ENCODE peak calls at places on chromosomes 11 and 22, in eight cellular contexts. T, K, S, P, C, E, F and W are unnamed samples.

GRCh38 chr11:2300290-2300935 is 1.3 kb downstream of the C11orf21 start:
- DNase-seq in T (peak; percentile 68), K (peak; percentile 36), S (no peak), P (no peak), C (no peak), E (peak; percentile 62), F (peak; percentile 48), W (no peak)

GRCh38 chr11:122146475-122146874 is 30.5 kb upstream of the BLID start:
- DNase-seq in T (no peak), K (no peak), S (peak; percentile 61), P (no peak), C (no peak), E (no peak), F (no peak), W (peak; percentile 47)

GRCh38 chr11:61141601-61142028 is 19.6 kb downstream of the VPS37C start:
- DNase-seq in T (no peak), K (peak; percentile 39), S (no peak), P (no peak), C (no peak), E (no peak), F (peak; percentile 64), W (no peak)

GRCh38 chr11:12803086-12803826 is 129.0 kb downstream of the TEAD1 start:
- DNase-seq in T (no peak), K (no peak), S (peak; percentile 81), P (no peak), C (no peak), E (no peak), F (no peak), W (no peak)

GRCh38 chr11:71164186-71164585 is 88.2 kb downstream of the SHANK2 start:
- DNase-seq in T (no peak), K (no peak), S (no peak), P (no peak), C (no peak), E (no peak), F (no peak), W (no peak)

GRCh38 chr11:132941024-132941646 is 591.2 kb downstream of the OPCML start:
- DNase-seq in T (no peak), K (no peak), S (peak; percentile 43), P (peak; percentile 15), C (no peak), E (peak; percentile 1), F (no peak), W (peak; percentile 39)

GRCh38 chr11:127491589-127491988 is 491.0 kb upstream of the KIRREL3 start:
- DNase-seq in T (no peak), K (no peak), S (no peak), P (no peak), C (no peak), E (no peak), F (no peak), W (no peak)

GRCh38 chr11:27619039-27619438 is 81.2 kb downstream of the BDNF start:
- DNase-seq in T (no peak), K (no peak), S (peak; percentile 33), P (no peak), C (no peak), E (no peak), F (no peak), W (no peak)

GRCh38 chr11:126398296-126398695 is 42.8 kb downstream of the ST3GAL4 start:
- DNase-seq in T (no peak), K (no peak), S (no peak), P (no peak), C (no peak), E (no peak), F (no peak), W (no peak)
- H3K27me3 ChIP-seq in T (no peaks in the 10 kb centered on the region), K (no peaks in the 10 kb centered on the region), S (no peaks in the 10 kb centered on the region), P (no peaks in the 10 kb centered on the region), C (no peaks in the 10 kb centered on the region), E (no peaks in the 10 kb centered on the region), F (no peaks in the 10 kb centered on the region), W (no peaks in the 10 kb centered on the region)

DNA sequence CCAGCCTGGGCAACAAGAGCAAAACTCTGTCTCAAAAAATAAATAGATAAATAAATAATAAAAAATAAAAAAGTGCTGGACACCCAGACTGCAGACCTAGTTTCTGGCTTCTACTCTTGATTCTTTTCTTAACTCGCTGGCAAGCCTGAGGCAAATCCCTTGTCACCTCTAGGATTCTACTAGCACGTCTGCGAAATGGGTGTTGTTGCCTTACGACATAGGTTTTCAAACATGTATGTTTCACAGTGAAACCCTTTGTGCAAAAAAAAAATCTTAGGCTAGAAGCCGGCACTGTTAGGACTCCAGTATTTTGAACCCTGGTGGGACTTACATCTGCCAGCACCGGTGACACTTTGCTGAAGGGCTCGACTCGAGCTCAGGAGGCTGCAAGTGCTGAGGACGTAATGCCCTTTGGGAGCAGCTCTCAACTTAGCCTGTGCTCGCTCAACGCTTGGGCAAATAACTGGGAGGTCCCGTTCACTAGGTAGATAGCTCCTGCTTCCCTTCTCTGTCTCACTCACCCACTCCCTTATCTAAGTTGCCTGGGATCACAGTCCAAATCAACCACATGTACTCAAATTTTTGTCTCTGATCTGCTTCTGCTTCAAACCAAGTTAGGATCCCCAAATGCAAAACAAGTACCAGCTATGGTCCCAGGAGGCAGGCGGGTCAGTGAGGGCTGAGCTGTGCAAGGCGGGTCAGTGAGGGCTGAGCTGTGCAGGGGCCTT is 34.7 kb upstream of the MYH9 start:
- DNase-seq in T (no peak), K (no peak), S (no peak), P (no peak), C (no peak), E (no peak), F (no peak), W (no peak)
- H3K27ac ChIP-seq in T (no peak overlapping the region), K (no peak overlapping the region), S (no peak overlapping the region), P (no peak overlapping the region), C (no peak overlapping the region), E (no peak overlapping the region), F (no peak overlapping the region), W (no peak overlapping the region)

DNA sequence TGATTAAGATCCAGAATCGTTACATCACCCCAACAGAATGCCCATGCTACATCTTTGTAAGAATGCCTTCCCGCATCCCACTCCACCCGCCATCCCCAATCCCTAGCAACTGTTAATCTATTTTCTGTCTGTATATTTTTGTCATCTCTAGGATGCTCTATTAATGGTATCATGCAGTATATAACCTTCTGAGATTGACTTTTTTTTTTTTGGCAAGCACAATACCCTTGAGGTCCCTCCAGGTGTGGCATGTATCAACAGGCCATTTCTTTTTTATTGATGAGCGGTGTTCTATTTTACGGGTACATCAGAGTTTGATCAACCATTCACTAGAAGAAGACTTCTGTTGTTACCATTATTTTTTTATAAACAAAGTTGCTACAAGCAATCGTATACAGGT is 30.2 kb upstream of the SCN3B start:
- DNase-seq in T (no peak), K (no peak), S (no peak), P (no peak), C (no peak), E (no peak), F (no peak), W (no peak)
- H3K27me3 ChIP-seq in T (no peaks in the 10 kb centered on the region), K (no peaks in the 10 kb centered on the region), S (peaks cover 6% of the 10 kb centered on the region), P (peaks cover 9% of the 10 kb centered on the region), C (no peaks in the 10 kb centered on the region), E (peaks cover 2% of the 10 kb centered on the region), F (no peaks in the 10 kb centered on the region), W (no peaks in the 10 kb centered on the region)

GRCh38 chr11:29310706-29311342 is 706.0 kb downstream of the KCNA4 start:
- DNase-seq in T (no peak), K (no peak), S (peak; percentile 49), P (no peak), C (no peak), E (no peak), F (no peak), W (no peak)
- H3K27ac ChIP-seq in T (no peak overlapping the region), K (no peak overlapping the region), S (peak overlapping the region; percentile 76), P (peak overlapping the region; percentile 66), C (peak overlapping the region; percentile 55), E (no peak overlapping the region), F (no peak overlapping the region), W (peak overlapping the region; percentile 96)

GRCh38 chr11:131246589-131247164 is 123.7 kb upstream of the NTM start:
- DNase-seq in T (no peak), K (no peak), S (no peak), P (no peak), C (no peak), E (no peak), F (no peak), W (no peak)
- H3K27me3 ChIP-seq in T (no peaks in the 10 kb centered on the region), K (no peaks in the 10 kb centered on the region), S (peaks cover 8% of the 10 kb centered on the region), P (peaks cover 2% of the 10 kb centered on the region), C (no peaks in the 10 kb centered on the region), E (peaks cover 5% of the 10 kb centered on the region), F (no peaks in the 10 kb centered on the region), W (no peaks in the 10 kb centered on the region)

GRCh38 chr11:114200785-114201184 is 95.4 kb upstream of the NNMT start:
- DNase-seq in T (no peak), K (no peak), S (no peak), P (no peak), C (no peak), E (no peak), F (no peak), W (no peak)

GRCh38 chr11:114200351-114200750 is 95.8 kb upstream of the NNMT start:
- DNase-seq in T (no peak), K (no peak), S (no peak), P (no peak), C (no peak), E (no peak), F (no peak), W (no peak)

GRCh38 chr11:114199051-114199450 is 97.1 kb upstream of the NNMT start:
- DNase-seq in T (no peak), K (no peak), S (no peak), P (no peak), C (no peak), E (no peak), F (no peak), W (no peak)

GRCh38 chr11:114201219-114201618 is 95.0 kb upstream of the NNMT start:
- DNase-seq in T (no peak), K (no peak), S (no peak), P (no peak), C (no peak), E (no peak), F (no peak), W (no peak)

GRCh38 chr11:114202011-114202609 is 94.1 kb upstream of the NNMT start:
- DNase-seq in T (no peak), K (no peak), S (no peak), P (no peak), C (no peak), E (no peak), F (no peak), W (no peak)
- H3K27ac ChIP-seq in T (no peak overlapping the region), K (no peak overlapping the region), S (no peak overlapping the region), P (no peak overlapping the region), C (peak overlapping the region; percentile 20), E (no peak overlapping the region), F (no peak overlapping the region), W (no peak overlapping the region)

DNA sequence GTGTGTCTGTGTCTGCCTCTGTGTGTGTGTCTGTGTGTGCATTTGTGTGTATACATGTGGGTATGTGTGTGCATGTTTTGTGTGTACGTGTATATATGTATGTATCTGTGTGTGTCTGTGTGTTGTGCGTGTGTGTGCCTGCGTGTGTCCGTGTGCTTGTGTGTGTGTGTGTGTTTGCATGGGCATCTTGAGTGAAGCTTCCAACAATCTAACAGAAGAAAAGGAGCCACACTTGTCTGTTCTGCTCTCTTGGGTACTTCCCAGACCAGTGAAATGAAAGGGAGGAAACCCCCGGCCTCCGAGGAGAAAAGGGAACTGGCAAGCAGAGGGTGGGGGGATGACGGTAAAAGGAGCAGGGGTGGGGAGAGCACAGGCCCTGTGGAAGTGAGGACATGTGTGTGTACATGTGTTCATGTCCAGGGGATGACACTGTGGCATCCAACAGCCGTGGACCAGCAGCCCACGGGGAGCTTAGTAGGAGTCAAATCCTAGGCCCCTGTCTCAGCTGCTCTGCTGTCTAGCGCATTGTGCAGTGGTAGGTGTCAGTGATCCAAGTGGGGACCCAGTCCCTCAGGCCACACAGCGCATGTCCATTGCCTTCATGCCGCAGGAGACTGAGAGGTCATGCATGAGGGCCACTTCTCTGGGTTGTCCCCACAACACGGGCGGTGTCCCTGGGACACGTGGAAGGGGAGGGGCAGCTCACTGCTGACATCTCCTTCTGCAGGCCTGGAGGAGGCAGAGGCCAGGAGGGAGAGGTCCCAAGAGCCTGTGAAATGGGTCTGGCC is 8.1 kb downstream of the CSF2RB start:
- DNase-seq in T (no peak), K (peak; percentile 38), S (no peak), P (no peak), C (no peak), E (no peak), F (peak; percentile 46), W (no peak)
- H3K27me3 ChIP-seq in T (no peaks in the 10 kb centered on the region), K (no peaks in the 10 kb centered on the region), S (peaks cover 9% of the 10 kb centered on the region), P (peaks cover 13% of the 10 kb centered on the region), C (no peaks in the 10 kb centered on the region), E (no peaks in the 10 kb centered on the region), F (no peaks in the 10 kb centered on the region), W (peaks cover 2% of the 10 kb centered on the region)